ENCODE peak calls at places on chromosomes 11 and 22, in ten cellular contexts. S, I, V, Y, L, O, P, A, T and D are unnamed samples.

GRCh38 chr11:16335236-16335962 is 20.9 kb downstream of the SOX6 start:
- DNase-seq in V (no peak), A (no peak), I (no peak), P (no peak), L (no peak), T (no peak), Y (no peak), S (no peak), O (no peak), D (no peak)

GRCh38 chr22:24445481-24446290 is 18.3 kb downstream of the ADORA2A start:
- DNase-seq in Y (no peak), L (no peak), I (no peak), A (no peak), P (peak), V (no peak), S (peak), T (no peak), O (no peak), D (no peak)

GRCh38 chr11:19181673-19182261 is 20.0 kb downstream of the CSRP3 start:
- DNase-seq in A (no peak), O (no peak), T (no peak), P (no peak), L (no peak), V (no peak), S (no peak), I (no peak), Y (no peak), D (no peak)

GRCh38 chr22:36029406-36029755 is 757 bp upstream of the RBFOX2 start:
- DNase-seq in S (no peak), Y (no peak), L (no peak), P (no peak), V (no peak), O (no peak), A (no peak), I (no peak), T (no peak), D (no peak)

GRCh38 chr22:25136953-25137576 is 62.6 kb upstream of the CRYBB3 start:
- DNase-seq in P (no peak), I (no peak), Y (no peak), A (no peak), T (no peak), V (no peak), S (no peak), L (no peak), O (no peak), D (no peak)

GRCh38 chr11:35893796-35894475 is 49.9 kb upstream of the LDLRAD3 start:
- DNase-seq in T (no peak), P (no peak), I (no peak), Y (no peak), S (no peak), L (peak), O (no peak), V (peak), A (no peak), D (no peak)

GRCh38 chr22:44884968-44885805 is 124.6 kb downstream of the PHF21B start:
- DNase-seq in S (no peak), T (no peak), Y (no peak), O (peak), V (peak), I (no peak), L (no peak), P (no peak), A (no peak), D (no peak)

GRCh38 chr22:30250713-30251267 is 4.2 kb upstream of the LIF start:
- DNase-seq in T (no peak), A (peak), S (no peak), I (peak), L (no peak), P (peak), V (peak), Y (no peak), O (no peak), D (no peak)

GRCh38 chr22:36659762-36660509 is 43.6 kb downstream of the CACNG2 start:
- DNase-seq in V (peak), P (peak), Y (no peak), A (peak), O (peak), S (peak), T (peak), L (peak), I (peak), D (no peak)

GRCh38 chr11:102599642-102600261 is 25.4 kb downstream of the MMP20 start:
- DNase-seq in O (no peak), A (peak), L (no peak), P (no peak), T (no peak), Y (no peak), I (peak), V (peak), S (peak), D (no peak)

GRCh38 chr22:47041201-47042115 is 279.0 kb downstream of the TBC1D22A start:
- DNase-seq in I (no peak), Y (no peak), P (no peak), S (no peak), T (no peak), L (peak), A (no peak), O (peak), V (no peak), D (no peak)

GRCh38 chr11:132496341-132496740 is 1036.0 kb downstream of the OPCML start:
- DNase-seq in S (no peak), V (no peak), T (peak), A (no peak), I (no peak), P (no peak), O (no peak), L (no peak), Y (no peak), D (no peak)

GRCh38 chr11:46120711-46121327 is 435 bp downstream of the PHF21A start:
- DNase-seq in Y (no peak), L (peak), A (peak), I (no peak), P (peak), V (peak), S (peak), O (peak), T (peak), D (peak)

GRCh38 chr11:120622189-120622912 is 110.8 kb downstream of the GRIK4 start:
- DNase-seq in T (no peak), Y (no peak), L (no peak), O (no peak), A (no peak), I (peak), P (peak), V (no peak), S (no peak), D (no peak)

GRCh38 chr11:17805873-17806272 is 71.3 kb downstream of the KCNC1 start:
- DNase-seq in S (no peak), V (no peak), L (no peak), Y (no peak), O (no peak), I (no peak), A (no peak), P (no peak), T (no peak), D (no peak)

GRCh38 chr11:2368178-2368850 is 8.8 kb upstream of the CD81 start:
- DNase-seq in V (no peak), A (no peak), Y (no peak), T (no peak), O (peak), P (no peak), I (no peak), S (no peak), L (no peak), D (no peak)

GRCh38 chr22:45198463-45198795 is 34.7 kb downstream of the NUP50 start:
- DNase-seq in S (no peak), Y (no peak), I (no peak), V (no peak), A (no peak), O (no peak), P (no peak), T (peak), L (no peak), D (no peak)

GRCh38 chr22:37095113-37095512 is 14.4 kb downstream of the TMPRSS6 start:
- DNase-seq in S (no peak), Y (no peak), O (no peak), L (no peak), V (no peak), T (no peak), P (no peak), A (no peak), I (no peak), D (no peak)

GRCh38 chr11:113339909-113340569 is 25.7 kb downstream of the TTC12 start:
- DNase-seq in P (no peak), T (no peak), S (no peak), A (no peak), Y (no peak), I (no peak), O (no peak), L (no peak), V (no peak), D (no peak)

GRCh38 chr11:12694182-12694531 is 19.9 kb downstream of the TEAD1 start:
- DNase-seq in T (peak), A (no peak), L (no peak), V (no peak), I (no peak), O (no peak), Y (no peak), S (no peak), P (no peak), D (no peak)

GRCh38 chr22:44594951-44595350 is 96.9 kb upstream of the RTL6 start:
- DNase-seq in Y (no peak), L (no peak), S (no peak), V (no peak), I (no peak), P (no peak), T (no peak), A (no peak), O (no peak), D (no peak)

GRCh38 chr22:38699784-38700183 is 959 bp downstream of the JOSD1 start:
- DNase-seq in O (no peak), S (peak), V (no peak), L (no peak), I (peak), T (no peak), Y (no peak), P (no peak), A (peak), D (no peak)

GRCh38 chr22:22882033-22882717 is 5.4 kb upstream of the IGLL5 start:
- DNase-seq in A (no peak), Y (no peak), S (no peak), V (no peak), P (no peak), I (peak), L (no peak), O (no peak), T (no peak), D (no peak)

GRCh38 chr11:92501346-92501745 is 276.7 kb downstream of the FAT3 start:
- DNase-seq in L (no peak), O (no peak), I (no peak), V (no peak), P (no peak), A (no peak), Y (no peak), T (no peak), S (no peak), D (no peak)

GRCh38 chr11:25734592-25735211 is 597.2 kb upstream of the ANO3 start:
- DNase-seq in I (peak), Y (no peak), T (no peak), S (peak), A (no peak), O (no peak), L (no peak), P (peak), V (peak), D (no peak)

GRCh38 chr11:124738713-124739478 is 846 bp upstream of the NRGN start:
- DNase-seq in O (peak), L (no peak), Y (no peak), T (no peak), A (no peak), V (no peak), I (no peak), S (no peak), P (no peak), D (no peak)

GRCh38 chr11:65314501-65315203 is at the start of gene CDC42EP2:
- DNase-seq in L (peak), O (peak), Y (peak), P (peak), T (peak), I (peak), V (peak), A (peak), S (peak), D (peak)

GRCh38 chr22:24730864-24731263 is 43.7 kb downstream of the PIWIL3 start:
- DNase-seq in V (no peak), Y (no peak), L (no peak), O (no peak), P (no peak), S (no peak), A (no peak), I (no peak), T (no peak), D (no peak)

GRCh38 chr11:33452806-33453205 is 195.6 kb downstream of the HIPK3 start:
- DNase-seq in Y (no peak), O (no peak), A (peak), S (no peak), V (peak), P (no peak), L (no peak), T (no peak), I (peak), D (no peak)

GRCh38 chr11:130850185-130850944 is 65.9 kb downstream of the SNX19 start:
- DNase-seq in Y (no peak), A (no peak), L (no peak), P (no peak), O (no peak), V (no peak), T (no peak), I (no peak), S (no peak), D (no peak)

GRCh38 chr11:130849215-130849568 is 67.1 kb downstream of the SNX19 start:
- DNase-seq in Y (no peak), A (peak), I (peak), T (no peak), P (no peak), S (no peak), O (no peak), L (no peak), V (no peak), D (no peak)

GRCh38 chr11:130846606-130847005 is 69.7 kb downstream of the SNX19 start:
- DNase-seq in T (no peak), Y (no peak), S (no peak), A (peak), L (no peak), O (no peak), V (no peak), I (peak), P (no peak), D (no peak)

GRCh38 chr11:130847517-130847916 is 68.8 kb downstream of the SNX19 start:
- DNase-seq in Y (no peak), P (no peak), L (no peak), S (peak), V (peak), O (no peak), T (no peak), A (peak), I (peak), D (no peak)

GRCh38 chr11:130848361-130849214 is 67.7 kb downstream of the SNX19 start:
- DNase-seq in V (no peak), I (no peak), S (no peak), Y (no peak), A (no peak), L (no peak), O (no peak), P (no peak), T (no peak), D (no peak)
- TF ChIP-seq CTCF in V (no peak), I (no peak), S (no peak), Y (no peak), A (no peak), L (no peak), O (no peak), P (no peak), T (no peak), D (no peak)

GRCh38 chr11:10975287-10975721 is 117.5 kb upstream of the ZBED5 start:
- DNase-seq in V (no peak), Y (no peak), P (no peak), A (no peak), S (peak), L (no peak), I (no peak), O (no peak), T (no peak), D (no peak)
- TF ChIP-seq CTCF in V (no peak), Y (no peak), P (no peak), A (no peak), S (no peak), L (no peak), I (no peak), O (no peak), T (no peak), D (no peak)

DNA sequence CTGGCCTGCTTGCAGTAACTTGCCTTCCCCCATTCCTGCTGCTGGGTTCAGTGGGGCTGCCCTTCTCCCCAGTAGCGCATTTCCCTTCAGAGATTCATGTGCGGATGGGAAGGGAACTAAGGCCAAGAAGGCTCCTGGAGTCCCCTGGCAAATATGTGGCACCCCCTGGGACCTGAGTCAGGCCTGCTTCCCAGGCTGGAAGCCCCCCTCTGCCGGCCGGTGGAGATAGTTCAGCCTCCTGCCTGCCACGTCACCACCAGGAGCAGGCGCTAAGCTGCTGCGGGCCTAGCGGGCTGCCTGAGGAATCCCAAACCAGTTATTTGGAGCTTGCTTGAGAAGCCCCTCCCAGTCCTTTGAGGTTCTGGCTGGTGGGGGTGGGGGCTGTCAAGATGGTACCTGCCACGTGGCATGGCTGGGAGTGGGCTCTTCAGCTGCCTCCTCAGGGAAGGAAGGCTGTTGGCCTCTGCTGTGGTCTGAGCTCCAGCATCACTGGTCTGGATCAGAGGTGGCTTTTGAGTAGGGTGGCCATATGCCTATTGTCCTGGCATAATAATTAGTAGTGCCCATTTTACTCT is 2.0 kb downstream of the SERPINH1 start:
- DNase-seq in Y (peak), P (no peak), A (peak), O (no peak), S (peak), L (no peak), V (peak), T (peak), I (peak), D (no peak)
- TF ChIP-seq CTCF in Y (peak), P (peak), A (peak), O (peak), S (peak), L (peak), V (no peak), T (peak), I (peak), D (no peak)

GRCh38 chr11:43987384-43988039 is 45.1 kb downstream of the C11orf96 start:
- DNase-seq in P (peak), T (peak), V (no peak), Y (no peak), L (peak), O (no peak), I (peak), A (peak), S (no peak), D (no peak)

GRCh38 chr11:43989162-43989961 is 46.9 kb downstream of the C11orf96 start:
- DNase-seq in O (peak), S (no peak), T (peak), Y (no peak), I (peak), A (no peak), L (no peak), V (no peak), P (peak), D (no peak)

GRCh38 chr11:43986327-43986726 is 43.9 kb downstream of the C11orf96 start:
- DNase-seq in I (no peak), S (no peak), V (no peak), Y (no peak), L (no peak), P (no peak), O (no peak), T (no peak), A (no peak), D (no peak)

GRCh38 chr11:43986881-43987280 is 44.4 kb downstream of the C11orf96 start:
- DNase-seq in I (no peak), A (no peak), L (no peak), S (no peak), V (no peak), P (no peak), T (no peak), O (no peak), Y (no peak), D (no peak)

GRCh38 chr11:43988040-43988793 is 45.8 kb downstream of the C11orf96 start:
- DNase-seq in S (no peak), I (peak), Y (no peak), A (no peak), P (no peak), L (no peak), T (no peak), V (no peak), O (no peak), D (no peak)
- TF ChIP-seq CTCF in S (no peak), I (peak), Y (no peak), A (peak), P (peak), L (no peak), T (peak), V (no peak), O (no peak), D (no peak)

DNA sequence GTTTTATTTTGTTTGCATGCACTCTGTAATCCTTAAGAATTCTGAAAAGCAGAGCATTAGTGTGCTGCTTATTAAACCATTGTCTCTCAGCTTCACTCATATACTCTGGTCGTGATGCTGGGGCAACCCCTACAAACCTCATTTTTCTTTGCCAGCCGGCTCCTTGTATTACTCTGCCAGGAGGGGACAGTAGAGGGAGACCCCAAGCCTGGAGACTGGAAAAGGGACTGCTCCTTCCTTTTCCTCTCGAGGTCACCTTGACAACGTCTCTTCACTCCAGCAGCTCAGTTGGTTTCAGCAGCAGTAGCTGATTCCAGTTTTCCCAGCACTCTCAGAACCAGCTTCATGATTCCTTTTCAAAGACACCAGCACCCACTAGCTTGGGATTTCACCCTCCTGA is 2.8 kb upstream of the JHY start:
- DNase-seq in P (peak), T (no peak), A (no peak), V (no peak), I (no peak), O (no peak), L (no peak), Y (no peak), S (peak), D (no peak)
- TF ChIP-seq CTCF in P (peak), T (no peak), A (no peak), V (no peak), I (no peak), O (no peak), L (no peak), Y (peak), S (peak), D (no peak)

GRCh38 chr11:67628710-67629385 is 889 bp downstream of the NUDT8 start:
- DNase-seq in I (no peak), A (no peak), P (no peak), L (no peak), O (no peak), T (no peak), S (no peak), Y (no peak), V (no peak), D (no peak)
- TF ChIP-seq CTCF in I (no peak), A (no peak), P (no peak), L (no peak), O (no peak), T (no peak), S (no peak), Y (no peak), V (no peak), D (no peak)

DNA sequence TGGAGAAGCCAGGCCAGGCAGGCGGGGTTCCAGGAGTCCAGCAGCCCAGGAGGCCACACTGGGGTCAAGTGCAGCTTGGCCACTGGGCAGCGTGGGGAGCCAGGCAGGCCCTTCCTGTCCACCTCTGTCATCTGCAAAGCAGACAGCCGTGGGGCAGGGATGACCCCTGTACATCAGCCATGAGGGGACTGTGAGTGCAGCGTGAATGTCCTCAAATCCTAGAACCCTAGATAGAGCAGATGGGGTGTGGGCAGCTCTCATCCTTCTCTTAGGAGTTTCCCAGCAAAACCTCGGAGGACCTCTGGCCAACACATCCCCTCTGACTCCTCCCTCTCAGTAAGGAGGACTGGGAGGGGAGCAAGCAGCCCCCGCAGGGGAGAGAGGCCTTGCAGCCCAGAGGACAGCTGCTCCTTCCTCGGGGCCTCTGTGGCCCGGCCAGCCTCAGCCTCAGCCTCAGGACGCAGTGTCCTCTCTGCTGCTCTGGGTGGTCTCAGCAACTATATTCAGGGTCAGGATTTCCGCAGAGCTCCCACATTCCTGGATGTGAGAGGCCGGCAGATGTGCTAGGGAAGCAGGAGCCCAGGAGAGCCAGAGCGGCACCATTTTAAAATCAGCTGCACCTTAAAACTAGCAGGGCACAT is 820.5 kb downstream of the BRD1 start:
- DNase-seq in Y (no peak), T (peak), P (peak), V (no peak), S (no peak), O (no peak), A (no peak), I (no peak), L (no peak), D (no peak)
- TF ChIP-seq CTCF in Y (no peak), T (no peak), P (no peak), V (no peak), S (no peak), O (no peak), A (no peak), I (no peak), L (no peak), D (no peak)